ENCODE peak calls at places on chromosomes 3 and 15, in four cellular contexts. V is A549, O is K562, E is GM12878. C is an unnamed sample.

GRCh38 chr3:128585974-128586373 is 64.6 kb downstream of the RPN1 start:
- DNase-seq in O (no peak), E (no peak), V (no peak), C (no peak)

GRCh38 chr3:88997276-88997675 is 110.1 kb upstream of the EPHA3 start:
- DNase-seq in V (no peak), O (no peak), E (no peak), C (no peak)

GRCh38 chr3:194133661-194134230 is 2.2 kb upstream of the HES1 start:
- DNase-seq in O (peak), E (no peak), V (peak), C (peak)

GRCh38 chr15:67873777-67874176 is 33.9 kb upstream of the RNU6-1 start:
- DNase-seq in E (no peak), V (no peak), O (no peak), C (no peak)

GRCh38 chr15:31360843-31361763 is 34.5 kb downstream of the KLF13 start:
- DNase-seq in V (no peak), E (no peak), O (no peak), C (no peak)

GRCh38 chr3:59263152-59263551 is 213.3 kb upstream of the CFAP20DC start:
- DNase-seq in V (no peak), O (no peak), E (no peak), C (no peak)

GRCh38 chr3:106566277-106566676 is 697.5 kb upstream of the CBLB start:
- DNase-seq in E (peak), O (no peak), V (no peak), C (no peak)

GRCh38 chr15:92405942-92406341 is 12.3 kb downstream of the ST8SIA2 start:
- DNase-seq in O (no peak), E (no peak), V (no peak), C (no peak)

GRCh38 chr3:52986938-52987337 is 58.9 kb downstream of the SFMBT1 start:
- DNase-seq in O (no peak), V (peak), E (no peak), C (no peak)

GRCh38 chr3:146817705-146818104 is 212.6 kb upstream of the PLSCR5 start:
- DNase-seq in V (peak), O (no peak), E (no peak), C (no peak)

GRCh38 chr15:29382862-29383261 is 113.2 kb upstream of the NSMCE3 start:
- DNase-seq in E (no peak), V (no peak), O (no peak), C (no peak)

GRCh38 chr15:55289573-55290360 is at the start of gene RAB27A:
- DNase-seq in V (peak), O (peak), E (no peak), C (peak)

GRCh38 chr3:133464573-133464972 is 64.7 kb downstream of the BFSP2 start:
- DNase-seq in E (no peak), V (peak), O (no peak), C (no peak)

GRCh38 chr3:151367448-151367847 is 17.1 kb downstream of the P2RY12 start:
- DNase-seq in E (no peak), V (no peak), O (no peak), C (no peak)
- TF ChIP-seq CHD4 in E (no peak), V (no peak), O (no peak), C (no peak)

DNA sequence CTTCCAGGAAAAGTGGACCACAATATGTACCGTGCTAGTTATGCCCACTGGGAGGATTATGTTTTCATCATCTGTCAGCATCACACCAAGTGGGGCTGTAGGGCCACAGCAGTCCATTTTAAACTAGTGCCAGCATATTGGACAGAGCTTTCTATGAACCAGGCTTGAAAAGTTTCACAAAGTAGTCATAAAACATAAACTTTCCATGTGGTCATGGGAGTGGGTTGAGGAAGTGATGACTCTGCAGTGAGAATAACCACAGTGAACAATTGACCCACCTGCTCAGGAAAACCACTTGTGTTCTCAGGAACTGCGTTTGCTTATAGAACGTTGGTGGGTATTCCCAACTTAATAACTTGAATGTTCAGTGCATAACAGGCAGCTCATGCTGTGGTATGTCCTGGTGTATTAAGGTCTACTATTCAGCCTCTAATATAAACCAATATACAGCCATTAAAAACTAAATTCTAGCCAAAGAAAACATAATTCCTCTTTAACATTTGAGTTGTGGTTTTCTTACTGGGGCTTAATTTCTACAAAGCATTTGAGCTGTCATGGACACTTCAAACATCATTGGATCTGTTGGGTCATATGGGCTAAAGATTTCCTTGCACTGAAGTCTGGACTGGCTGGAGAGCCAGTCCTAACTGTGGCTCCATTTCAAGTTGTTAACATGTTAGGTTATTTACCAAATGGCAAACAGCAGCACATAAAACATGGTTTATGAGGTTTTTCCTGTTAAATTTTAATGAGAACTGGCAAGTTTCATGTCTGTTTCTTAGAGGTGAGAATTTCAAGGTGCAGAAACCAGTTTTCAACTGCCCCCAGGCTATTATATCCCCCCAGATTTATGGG is 274.2 kb downstream of the OTOL1 start:
- DNase-seq in V (no peak), E (peak), O (no peak), C (no peak)
- TF ChIP-seq CTCF in V (no peak), E (no peak), O (no peak), C (no peak)

DNA sequence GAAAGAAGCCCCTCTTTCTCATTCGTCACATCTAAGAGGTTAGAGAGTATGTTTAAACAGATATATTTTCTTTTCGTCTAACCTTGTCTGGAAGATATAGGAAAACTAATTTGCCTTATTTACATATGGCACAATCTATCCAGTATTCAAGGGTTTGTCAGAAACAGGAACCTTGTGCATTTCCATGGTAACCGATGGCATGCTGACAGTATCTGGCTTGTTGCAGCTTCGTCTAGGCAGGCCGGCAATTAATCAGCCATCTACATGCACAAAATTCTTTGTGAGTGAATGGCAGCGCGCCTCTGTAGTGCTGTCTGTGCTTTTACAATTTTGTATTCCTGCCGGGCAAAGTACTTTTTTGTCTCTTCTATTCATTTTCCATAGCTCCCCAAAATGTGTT is 294.0 kb upstream of the SOX2 start:
- DNase-seq in E (no peak), O (no peak), V (no peak), C (no peak)
- TF ChIP-seq CHD4 in E (no peak), O (no peak), V (no peak), C (no peak)

GRCh38 chr3:184241141-184241446 is 7.7 kb downstream of the ALG3 start:
- DNase-seq in V (no peak), E (no peak), O (no peak), C (no peak)

GRCh38 chr3:184241447-184242296 is 7.1 kb downstream of the ALG3 start:
- DNase-seq in O (peak), E (no peak), V (peak), C (peak)

GRCh38 chr3:184239710-184240109 is 9.1 kb downstream of the ALG3 start:
- DNase-seq in O (no peak), V (no peak), E (no peak), C (no peak)

GRCh38 chr3:184239221-184239620 is 9.5 kb downstream of the ALG3 start:
- DNase-seq in V (no peak), O (no peak), E (no peak), C (no peak)

GRCh38 chr3:184240384-184241140 is 8.2 kb downstream of the ALG3 start:
- DNase-seq in E (no peak), O (no peak), V (no peak), C (no peak)
- TF ChIP-seq CTCF in E (no peak), O (no peak), V (no peak), C (no peak)

DNA sequence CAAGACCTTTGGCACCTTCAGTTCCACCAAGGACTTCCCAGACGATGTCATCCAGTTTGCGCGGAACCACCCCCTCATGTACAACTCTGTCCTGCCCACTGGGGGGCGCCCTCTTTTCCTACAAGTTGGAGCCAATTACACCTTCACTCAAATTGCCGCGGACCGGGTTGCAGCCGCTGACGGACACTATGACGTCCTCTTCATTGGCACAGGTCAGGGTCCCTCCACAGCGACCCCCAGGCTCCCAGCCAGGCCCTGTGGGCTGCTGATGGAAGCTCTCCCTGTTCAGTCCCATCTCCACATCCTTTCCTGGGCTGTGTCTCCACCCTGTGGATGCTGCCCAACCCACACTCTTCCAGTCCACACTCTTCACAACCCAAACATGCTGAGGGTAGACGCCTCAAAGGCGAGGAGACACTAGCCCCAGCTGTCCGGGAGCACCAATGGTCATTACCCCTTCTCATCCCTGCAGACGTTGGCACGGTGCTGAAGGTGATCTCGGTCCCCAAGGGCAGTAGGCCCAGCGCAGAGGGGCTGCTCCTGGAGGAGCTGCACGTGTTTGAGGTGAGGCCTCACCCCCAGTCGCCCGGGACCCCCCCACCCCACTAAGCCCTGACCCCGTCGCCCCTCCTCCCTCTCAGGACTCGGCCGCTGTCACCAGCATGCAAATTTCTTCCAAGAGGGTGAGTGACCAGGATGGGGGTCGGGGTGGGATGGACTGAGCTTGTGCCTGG is 4.3 kb upstream of the LSMEM2 start:
- DNase-seq in O (peak), V (peak), E (no peak), C (peak)
- TF ChIP-seq CHD4 in O (no peak), V (no peak), E (no peak), C (no peak)

DNA sequence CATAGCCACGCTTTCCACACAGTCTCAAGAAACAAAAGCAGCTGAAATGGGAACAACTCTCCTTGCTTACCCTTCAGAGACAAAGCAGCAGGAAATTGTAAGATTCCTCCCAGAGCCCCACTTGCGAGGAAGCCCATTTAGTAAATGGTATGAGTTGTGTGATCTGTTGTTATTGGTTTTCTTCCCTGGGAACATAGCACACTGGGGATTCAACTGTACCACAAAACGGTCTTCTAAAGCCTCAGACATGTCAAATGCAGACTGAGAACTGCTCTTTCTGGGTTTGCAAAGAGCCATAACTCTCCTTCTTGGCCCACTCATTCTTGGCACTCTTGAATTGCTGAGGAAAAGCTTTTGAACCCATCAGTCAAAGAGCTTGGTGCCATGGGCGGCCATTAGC is 101.0 kb upstream of the COL8A1 start:
- DNase-seq in V (no peak), E (no peak), O (no peak), C (no peak)
- TF ChIP-seq CTCF in V (no peak), E (no peak), O (no peak), C (no peak)

GRCh38 chr3:159632847-159633246 is 355.8 kb upstream of the IL12A start:
- DNase-seq in V (peak), O (no peak), E (no peak), C (no peak)

GRCh38 chr3:159634414-159634813 is 354.2 kb upstream of the IL12A start:
- DNase-seq in O (no peak), E (no peak), V (peak), C (no peak)

GRCh38 chr3:159640220-159640619 is 348.4 kb upstream of the IL12A start:
- DNase-seq in V (no peak), E (no peak), O (no peak), C (no peak)

GRCh38 chr3:159635047-159635641 is 353.5 kb upstream of the IL12A start:
- DNase-seq in V (peak), E (no peak), O (no peak), C (no peak)

DNA sequence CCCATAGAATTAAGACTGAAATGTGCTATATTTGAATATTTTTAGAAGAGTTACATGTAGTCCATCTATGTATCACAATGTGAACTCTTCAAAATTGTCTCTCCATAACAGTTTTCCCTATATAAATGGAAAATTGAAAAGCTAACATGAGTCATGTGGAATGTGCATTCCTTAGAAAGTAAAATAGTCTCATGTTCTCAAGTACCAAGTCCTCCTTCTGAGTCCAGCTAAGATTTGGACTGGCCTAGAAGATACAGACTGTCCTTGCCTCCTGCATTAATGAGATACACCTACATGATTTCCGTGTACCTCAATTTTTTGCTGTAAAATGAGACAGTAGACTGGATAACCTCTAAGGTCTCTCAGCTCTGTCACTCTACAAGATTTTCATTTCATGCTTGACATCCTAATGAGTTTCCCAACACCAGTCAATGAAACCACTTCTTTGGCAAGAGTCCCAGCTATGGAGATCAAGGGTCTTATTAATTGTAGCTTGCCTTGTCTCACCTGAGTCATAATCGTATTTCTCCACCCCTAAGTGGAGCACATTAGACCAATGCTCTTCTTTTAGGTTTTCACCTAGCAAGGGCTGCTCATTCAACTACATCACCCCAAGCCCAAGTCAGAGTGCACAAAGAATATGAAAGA is 350.6 kb upstream of the IL12A start:
- DNase-seq in O (no peak), V (peak), E (no peak), C (no peak)
- TF ChIP-seq CHD4 in O (no peak), V (no peak), E (no peak), C (no peak)

DNA sequence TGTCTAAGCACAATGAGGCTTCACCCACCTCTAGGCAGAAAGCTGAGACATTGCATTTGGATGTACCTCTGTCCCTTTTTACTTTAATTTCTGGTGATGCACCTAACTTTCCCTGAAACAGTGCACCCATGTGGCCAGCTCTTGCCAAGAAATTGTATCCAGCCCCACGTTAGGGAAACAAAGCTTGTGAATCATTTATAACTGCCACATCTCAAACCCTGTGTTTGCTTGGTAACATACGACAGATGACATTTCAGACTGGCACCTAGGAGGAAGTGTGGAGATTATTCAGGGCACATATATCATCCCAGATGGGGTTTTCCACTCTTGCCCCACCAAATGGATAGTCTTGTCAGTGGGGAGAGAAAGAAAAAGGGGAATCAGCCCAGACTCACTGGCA is 2.1 kb downstream of the CYB561D2 start:
- DNase-seq in O (no peak), V (peak), E (no peak), C (no peak)
- TF ChIP-seq CTCF in O (no peak), V (peak), E (peak), C (no peak)

C was measured in HepG2.